ENCODE peak calls at places on chromosomes 11 and 22, in ten cellular contexts. V is nephron progenitor cell; M is uterus; T is GM20000; J is KG1; K is left lobe of liver; H is NCI-H1092; N is activated naive CD8-positive, alpha-beta T cell treated with anti-CD3 and anti-CD28 coated beads for 36 hours; L is foreskin fibroblast; G is T-cell. A is an unnamed sample.

GRCh38 chr22:45212306-45212709 is 28.4 kb downstream of the KIAA0930 start:
- DNase-seq in K (no peak), J (no peak), V (peak), H (no peak), G (no peak), T (no peak), M (peak), N (no peak), L (peak), A (peak)

GRCh38 chr11:62547691-62548281 is 1.2 kb upstream of the AHNAK start:
- DNase-seq in T (no peak), N (no peak), G (no peak), H (no peak), K (peak), L (peak), J (no peak), M (peak), V (no peak), A (no peak)

GRCh38 chr22:26053737-26054316 is 115.4 kb upstream of the SEZ6L start:
- DNase-seq in G (no peak), T (no peak), J (no peak), L (no peak), M (no peak), H (no peak), N (no peak), K (no peak), V (no peak), A (no peak)

GRCh38 chr11:103924166-103925013 is 112.0 kb upstream of the DDI1 start:
- DNase-seq in T (no peak), V (no peak), G (no peak), M (no peak), J (no peak), L (no peak), H (no peak), K (no peak), N (no peak), A (no peak)

GRCh38 chr11:117684731-117685130 is 112.3 kb downstream of the DSCAML1 start:
- DNase-seq in H (no peak), V (no peak), T (no peak), M (no peak), G (no peak), N (no peak), J (no peak), K (no peak), L (no peak), A (no peak)

GRCh38 chr22:39349967-39350802 is at the start of gene SYNGR1:
- DNase-seq in G (no peak), L (peak), N (peak), H (no peak), M (no peak), K (no peak), J (no peak), V (peak), T (no peak), A (no peak)

GRCh38 chr22:44261861-44262595 is 50.7 kb downstream of the SHISAL1 start:
- DNase-seq in G (no peak), T (no peak), L (no peak), J (no peak), N (no peak), H (no peak), M (peak), K (peak), V (no peak), A (no peak)

GRCh38 chr11:82906931-82907330 is 5.4 kb downstream of the DDIAS start:
- DNase-seq in T (no peak), J (no peak), N (no peak), V (no peak), H (no peak), L (no peak), M (no peak), K (no peak), G (no peak), A (no peak)

GRCh38 chr22:29226246-29226981 is 20.7 kb downstream of the EMID1 start:
- DNase-seq in L (no peak), K (no peak), H (no peak), G (no peak), J (no peak), T (no peak), M (no peak), N (no peak), V (no peak), A (no peak)

GRCh38 chr22:45276507-45276906 is 8.2 kb upstream of the UPK3A start:
- DNase-seq in M (no peak), H (no peak), T (no peak), G (no peak), J (no peak), V (no peak), K (no peak), L (no peak), N (no peak), A (no peak)

GRCh38 chr11:118263694-118264567 is at the start of gene MPZL2:
- DNase-seq in M (peak), G (no peak), N (peak), T (no peak), H (no peak), L (peak), K (peak), J (no peak), V (peak), A (no peak)

GRCh38 chr11:94111241-94111640 is 17.4 kb upstream of the PANX1 start:
- DNase-seq in G (no peak), H (no peak), K (no peak), M (no peak), L (no peak), T (no peak), J (no peak), N (no peak), V (no peak), A (no peak)

GRCh38 chr11:96234866-96235441 is 108.0 kb downstream of the MAML2 start:
- DNase-seq in M (no peak), N (no peak), L (no peak), V (no peak), K (no peak), T (no peak), J (no peak), H (no peak), G (no peak), A (peak)

GRCh38 chr22:22903355-22903777 is 15.8 kb downstream of the IGLL5 start:
- DNase-seq in V (no peak), J (no peak), L (peak), N (no peak), K (no peak), H (no peak), T (no peak), M (no peak), G (no peak), A (no peak)

GRCh38 chr11:113026778-113027177 is 65.6 kb downstream of the NCAM1 start:
- DNase-seq in V (no peak), H (no peak), T (no peak), G (no peak), L (no peak), K (no peak), N (no peak), M (no peak), J (no peak), A (no peak)

GRCh38 chr11:64855596-64856304 is 11.3 kb upstream of the CDC42BPG start:
- DNase-seq in V (no peak), K (no peak), T (no peak), J (no peak), H (no peak), N (no peak), M (no peak), G (no peak), L (no peak), A (no peak)

GRCh38 chr11:107707807-107708206 is 4.0 kb downstream of the SLN start:
- DNase-seq in L (no peak), K (no peak), H (no peak), N (no peak), V (no peak), G (no peak), T (no peak), J (no peak), M (no peak), A (no peak)

GRCh38 chr11:76604652-76605241 is 65.8 kb downstream of the LRRC32 start:
- DNase-seq in L (peak), T (no peak), M (no peak), H (no peak), G (no peak), K (peak), J (no peak), V (no peak), N (no peak), A (peak)

GRCh38 chr11:57476883-57477506 is 16.7 kb downstream of the RTN4RL2 start:
- DNase-seq in H (no peak), G (no peak), T (peak), K (peak), L (peak), N (peak), M (no peak), J (no peak), V (peak), A (peak)

GRCh38 chr11:75311858-75312288 is 39.6 kb downstream of the ARRB1 start:
- DNase-seq in V (no peak), L (peak), M (peak), H (no peak), T (no peak), K (no peak), J (no peak), G (no peak), N (no peak), A (no peak)

GRCh38 chr11:67632982-67633755 is 3.4 kb upstream of the NUDT8 start:
- DNase-seq in K (no peak), H (no peak), J (no peak), L (no peak), N (no peak), M (no peak), T (no peak), V (no peak), G (no peak), A (no peak)

GRCh38 chr11:134380785-134381184 is 31.3 kb downstream of the B3GAT1 start:
- DNase-seq in K (no peak), T (no peak), M (no peak), L (no peak), G (no peak), N (no peak), H (no peak), J (no peak), V (no peak), A (no peak)

GRCh38 chr11:8928981-8929615 is 3.6 kb downstream of the C11orf16 start:
- DNase-seq in V (no peak), T (no peak), M (no peak), H (no peak), J (no peak), K (no peak), L (peak), G (no peak), N (no peak), A (peak)

GRCh38 chr22:28426346-28427132 is 253.1 kb downstream of the TTC28 start:
- DNase-seq in J (no peak), L (peak), N (no peak), M (no peak), K (no peak), T (no peak), V (no peak), H (no peak), G (no peak), A (peak)

GRCh38 chr11:65777821-65778361 is 2.9 kb downstream of the AP5B1 start:
- DNase-seq in K (peak), N (no peak), T (no peak), H (no peak), J (no peak), V (no peak), M (peak), G (no peak), L (no peak), A (no peak)

GRCh38 chr11:78535920-78536319 is 38.7 kb downstream of the NARS2 start:
- DNase-seq in N (no peak), L (no peak), J (no peak), H (no peak), K (no peak), M (no peak), V (no peak), G (no peak), T (no peak), A (no peak)

GRCh38 chr11:34356576-34356917 is 1.3 kb downstream of the ABTB2 start:
- DNase-seq in G (no peak), K (no peak), V (no peak), M (peak), L (peak), T (no peak), H (no peak), J (no peak), N (no peak), A (peak)

GRCh38 chr11:36374726-36375125 is 78.6 kb downstream of the PRR5L start:
- DNase-seq in M (no peak), V (no peak), H (no peak), T (no peak), G (no peak), L (no peak), N (no peak), J (no peak), K (no peak), A (no peak)

GRCh38 chr11:84720706-84721402 is 906.3 kb downstream of the DLG2 start:
- DNase-seq in K (no peak), G (no peak), N (no peak), T (no peak), V (peak), J (no peak), L (peak), M (no peak), H (peak), A (no peak)